ENCODE peak calls at places on chromosomes 2 and 18, in four cellular contexts. T, M, B and H are unnamed samples. For H3K9me3, the result is how much of the 10 kb centered on the place peaks cover.

GRCh38 chr2:196853301-196854087 is 44.3 kb upstream of the C2orf66 start:
- DNase-seq in T (no peak), B (no peak), M (no peak), H (no peak)

GRCh38 chr2:191114403-191114886 is 36.3 kb downstream of the STAT4 start:
- DNase-seq in B (no peak), T (no peak), M (peak), H (no peak)

GRCh38 chr2:213159768-213160167 is 8.4 kb upstream of the IKZF2 start:
- DNase-seq in T (no peak), M (no peak), B (no peak), H (no peak)

GRCh38 chr2:169739351-169739750 is 5.7 kb downstream of the KLHL23 start:
- DNase-seq in M (no peak), T (no peak), B (no peak), H (no peak)

GRCh38 chr18:34647251-34647650 is 62.8 kb upstream of the DTNA start:
- DNase-seq in T (no peak), B (peak), M (no peak), H (no peak)

GRCh38 chr2:85394256-85394655 is 15.9 kb downstream of the CAPG start:
- DNase-seq in B (no peak), T (no peak), M (no peak), H (no peak)

GRCh38 chr2:233448220-233448559 is 93.9 kb downstream of the DGKD start:
- DNase-seq in B (peak), M (peak), T (peak), H (peak)

GRCh38 chr18:58900015-58900649 is 35.5 kb downstream of the ZNF532 start:
- DNase-seq in B (no peak), T (no peak), M (peak), H (no peak)

GRCh38 chr2:24471662-24472061 is 19.4 kb upstream of the NCOA1 start:
- DNase-seq in B (peak), T (no peak), M (no peak), H (no peak)

GRCh38 chr2:39508243-39508642 is 71.2 kb upstream of the MAP4K3 start:
- DNase-seq in T (no peak), B (no peak), M (peak), H (no peak)

GRCh38 chr2:21038403-21039073 is 5.3 kb downstream of the APOB start:
- DNase-seq in T (no peak), M (peak), B (no peak), H (no peak)

GRCh38 chr18:25033747-25034471 is 318.1 kb downstream of the ZNF521 start:
- DNase-seq in M (no peak), B (no peak), T (no peak), H (no peak)

GRCh38 chr2:45432406-45432805 is 178.7 kb downstream of the SRBD1 start:
- DNase-seq in B (no peak), T (no peak), M (peak), H (no peak)

GRCh38 chr18:45957100-45957499 is 10.0 kb downstream of the EPG5 start:
- DNase-seq in B (no peak), M (peak), T (no peak), H (no peak)

GRCh38 chr2:9002637-9003365 is 683 bp downstream of the MBOAT2 start:
- DNase-seq in B (no peak), M (no peak), T (no peak), H (no peak)

GRCh38 chr2:205712983-205713531 is 30.8 kb downstream of the NRP2 start:
- DNase-seq in B (no peak), M (no peak), T (no peak), H (no peak)

GRCh38 chr2:207681431-207681830 is 30.0 kb upstream of the CCNYL1 start:
- DNase-seq in M (peak), T (no peak), B (no peak), H (no peak)

GRCh38 chr18:26555804-26556553 is 7.6 kb upstream of the KCTD1 start:
- DNase-seq in T (no peak), B (no peak), M (no peak), H (no peak)

DNA sequence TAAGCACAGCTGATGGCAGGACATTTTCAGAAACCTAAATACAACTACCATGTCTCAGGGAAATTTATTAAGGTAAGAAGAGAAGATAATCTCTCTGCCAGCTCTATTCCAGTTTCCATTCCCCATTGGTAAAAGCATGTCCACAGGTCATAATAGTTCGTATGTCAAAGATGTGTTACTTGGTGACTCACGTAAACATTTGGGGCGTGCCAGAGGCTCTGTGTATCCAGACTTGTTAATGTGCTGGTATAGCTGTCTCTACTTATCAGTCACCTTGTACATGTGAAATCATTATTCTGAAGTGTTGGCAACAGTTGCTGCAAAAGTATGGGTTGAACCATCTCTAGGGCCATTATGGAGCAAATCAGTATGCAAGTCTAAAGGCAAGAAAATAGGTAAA is 1345.1 kb downstream of the SUCLG1 start:
- DNase-seq in M (no peak), B (no peak), T (no peak), H (no peak)
- H3K9me3 ChIP-seq in M (under half), B (under half), T (under half), H (under half)

DNA sequence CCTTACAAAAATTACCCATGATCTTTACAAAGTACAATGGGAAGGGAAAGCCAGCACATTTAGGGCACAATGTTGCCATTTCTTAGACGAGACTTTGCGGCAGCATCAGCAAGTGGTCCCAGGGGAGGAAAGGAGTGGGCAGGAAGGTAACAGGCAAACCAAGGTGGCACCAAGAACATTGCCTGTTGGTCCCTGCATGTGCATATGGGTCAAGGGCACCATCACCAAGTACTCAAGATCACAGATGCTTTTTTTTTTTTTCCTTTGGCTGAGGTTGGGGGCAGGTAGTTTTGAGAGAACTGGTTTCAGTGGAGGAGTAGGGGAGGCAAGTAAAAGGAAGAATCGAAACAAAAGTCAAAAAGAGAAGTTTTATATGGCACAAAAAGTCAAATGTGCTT is 753 bp upstream of the CYTIP start:
- DNase-seq in B (peak), M (no peak), T (no peak), H (no peak)
- H3K4me3 ChIP-seq in B (peak), M (no peak), T (no peak), H (no peak)

DNA sequence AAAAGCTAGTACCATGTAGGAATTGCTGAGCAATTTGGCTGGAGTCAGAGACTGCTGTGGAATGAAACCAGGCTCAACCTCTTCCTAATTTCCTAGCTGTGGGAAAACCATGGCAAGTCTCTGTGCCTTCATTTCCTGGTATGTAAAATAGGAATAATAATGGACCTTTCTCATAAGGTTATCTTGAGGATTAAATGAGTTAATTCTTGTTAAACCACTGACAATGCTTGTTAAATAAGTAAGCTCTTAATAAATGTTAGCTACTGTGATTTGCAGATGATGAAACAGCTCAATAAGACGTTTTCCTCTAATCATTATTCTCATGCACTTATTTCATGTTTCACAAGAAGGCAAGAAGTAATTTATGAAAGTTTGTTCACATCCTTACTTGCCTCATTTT is 346.7 kb downstream of the RND3 start:
- DNase-seq in T (no peak), B (no peak), M (no peak), H (no peak)
- H3K9me3 ChIP-seq in T (under half), B (under half), M (under half), H (under half)

GRCh38 chr2:117760916-117761315 is 53.6 kb upstream of the DDX18 start:
- DNase-seq in B (no peak), T (no peak), M (no peak), H (no peak)
- H3K4me3 ChIP-seq in B (no peak), T (no peak), M (no peak), H (no peak)

GRCh38 chr2:126038901-126039300 is 617.1 kb upstream of the GYPC start:
- DNase-seq in B (peak), T (no peak), M (no peak), H (no peak)

GRCh38 chr2:126041648-126042047 is 614.3 kb upstream of the GYPC start:
- DNase-seq in M (no peak), T (no peak), B (no peak), H (no peak)

GRCh38 chr2:126042089-126042488 is 613.9 kb upstream of the GYPC start:
- DNase-seq in T (no peak), M (no peak), B (peak), H (no peak)
- H3K9me3 ChIP-seq in T (under half), M (under half), B (under half), H (under half)

DNA sequence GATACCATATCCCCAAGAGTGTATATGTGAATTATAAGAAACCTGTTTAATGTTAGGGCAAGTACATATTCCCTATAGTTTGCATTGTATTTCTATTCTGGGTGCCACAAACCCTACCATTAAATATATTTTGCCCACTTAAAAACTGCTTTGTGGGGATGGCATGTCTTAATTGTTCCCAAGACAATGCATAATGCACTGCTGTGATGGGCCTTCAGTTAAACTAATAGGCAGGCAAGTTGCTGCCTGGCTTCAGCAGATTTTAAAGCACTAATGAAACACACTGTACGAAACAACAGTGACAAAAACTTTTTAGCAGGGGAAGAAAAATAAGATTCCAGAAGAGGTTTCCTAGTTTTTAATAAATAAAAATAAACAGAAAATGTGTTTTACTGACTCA is 104.8 kb upstream of the VRK2 start:
- DNase-seq in B (no peak), T (no peak), M (no peak), H (no peak)
- H3K4me3 ChIP-seq in B (no peak), T (no peak), M (no peak), H (no peak)

GRCh38 chr2:226180485-226180884 is 619.1 kb downstream of the IRS1 start:
- DNase-seq in T (no peak), M (no peak), B (no peak), H (no peak)
- H3K9me3 ChIP-seq in T (under half), M (under half), B (under half), H (under half)

GRCh38 chr2:71277159-71277498 is 50.2 kb upstream of the PAIP2B start:
- DNase-seq in B (no peak), T (no peak), M (no peak), H (no peak)
- H3K4me3 ChIP-seq in B (no peak), T (peak), M (peak), H (peak)

GRCh38 chr2:98436734-98437133 is 7.9 kb upstream of the INPP4A start:
- DNase-seq in T (no peak), B (no peak), M (no peak), H (no peak)

GRCh38 chr2:98441706-98442450 is 2.8 kb upstream of the INPP4A start:
- DNase-seq in B (no peak), T (no peak), M (no peak), H (no peak)

GRCh38 chr2:98434492-98434891 is 10.2 kb upstream of the INPP4A start:
- DNase-seq in B (no peak), M (no peak), T (no peak), H (no peak)

GRCh38 chr2:98442488-98442887 is 2.2 kb upstream of the INPP4A start:
- DNase-seq in B (no peak), T (no peak), M (no peak), H (no peak)

GRCh38 chr2:98438190-98439133 is 6.2 kb upstream of the INPP4A start:
- DNase-seq in B (no peak), M (no peak), T (no peak), H (no peak)
- H3K9me3 ChIP-seq in B (under half), M (under half), T (under half), H (under half)